ENCODE peak calls at places on chromosome 15, in four cellular contexts. One of them, this sample, is unnamed.

GRCh38 chr15:38617831-38618230 is 53.2 kb upstream of the RASGRP1 start:
- DNase-seq in IMR-90: no peak
- DNase-seq in AG10803: no peak
- DNase-seq in lung: no peak
- DNase-seq in this sample: no peak

GRCh38 chr15:82959423-82959822 is 6.9 kb upstream of the HOMER2 start:
- DNase-seq in AG10803: no peak
- DNase-seq in lung: no peak
- DNase-seq in IMR-90: no peak
- DNase-seq in this sample: no peak

GRCh38 chr15:90594297-90594696 is 64.6 kb downstream of the CRTC3 start:
- DNase-seq in AG10803: peak
- DNase-seq in lung: peak
- DNase-seq in IMR-90: no peak
- DNase-seq in this sample: no peak

GRCh38 chr15:57777034-57777433 is 70.5 kb downstream of the POLR2M start:
- DNase-seq in IMR-90: no peak
- DNase-seq in lung: no peak
- DNase-seq in AG10803: no peak
- DNase-seq in this sample: no peak

GRCh38 chr15:58362262-58362922 is 69.4 kb upstream of the LIPC start:
- DNase-seq in IMR-90: no peak
- DNase-seq in AG10803: peak
- DNase-seq in lung: no peak
- DNase-seq in this sample: no peak

GRCh38 chr15:99943466-99943865 is 210.2 kb upstream of the LYSMD4 start:
- DNase-seq in AG10803: no peak
- DNase-seq in IMR-90: no peak
- DNase-seq in lung: no peak
- DNase-seq in this sample: no peak

GRCh38 chr15:64030123-64030522 is 16.2 kb downstream of the DAPK2 start:
- DNase-seq in lung: no peak
- DNase-seq in IMR-90: no peak
- DNase-seq in AG10803: no peak
- DNase-seq in this sample: no peak

GRCh38 chr15:41985236-41986160 is 13.1 kb upstream of the EHD4 start:
- DNase-seq in AG10803: no peak
- DNase-seq in lung: no peak
- DNase-seq in IMR-90: no peak
- DNase-seq in this sample: no peak

GRCh38 chr15:75904241-75904631 is 558 bp downstream of the FBXO22 start:
- DNase-seq in lung: peak
- DNase-seq in IMR-90: peak
- DNase-seq in AG10803: peak
- DNase-seq in this sample: peak

GRCh38 chr15:65254237-65254820 is 32.4 kb downstream of the PARP16 start:
- DNase-seq in IMR-90: no peak
- DNase-seq in AG10803: no peak
- DNase-seq in lung: no peak
- DNase-seq in this sample: no peak

GRCh38 chr15:22925875-22926274 is 54.3 kb downstream of the CYFIP1 start:
- DNase-seq in IMR-90: no peak
- DNase-seq in lung: no peak
- DNase-seq in AG10803: no peak
- DNase-seq in this sample: no peak

GRCh38 chr15:55552926-55553325 is 35.2 kb downstream of the PYGO1 start:
- DNase-seq in AG10803: peak
- DNase-seq in IMR-90: peak
- DNase-seq in lung: no peak
- DNase-seq in this sample: peak

GRCh38 chr15:67190326-67190725 is 64.1 kb downstream of the AAGAB start:
- DNase-seq in IMR-90: peak
- DNase-seq in AG10803: no peak
- DNase-seq in lung: no peak
- DNase-seq in this sample: no peak

GRCh38 chr15:48945386-48945785 is 18.3 kb downstream of the SHC4 start:
- DNase-seq in AG10803: no peak
- DNase-seq in IMR-90: no peak
- DNase-seq in lung: no peak
- DNase-seq in this sample: no peak

GRCh38 chr15:59689626-59690236 is 611 bp upstream of the BNIP2 start:
- DNase-seq in lung: peak
- DNase-seq in AG10803: peak
- DNase-seq in IMR-90: peak
- DNase-seq in this sample: peak

GRCh38 chr15:81339851-81340250 is 15.9 kb upstream of the STARD5 start:
- DNase-seq in IMR-90: no peak
- DNase-seq in AG10803: no peak
- DNase-seq in lung: no peak
- DNase-seq in this sample: no peak

GRCh38 chr15:22979069-22979698 is 984 bp downstream of the CYFIP1 start:
- DNase-seq in lung: peak
- DNase-seq in IMR-90: peak
- DNase-seq in AG10803: peak
- DNase-seq in this sample: peak

GRCh38 chr15:68416158-68416535 is 15.8 kb downstream of the ITGA11 start:
- DNase-seq in IMR-90: no peak
- DNase-seq in lung: no peak
- DNase-seq in AG10803: no peak
- DNase-seq in this sample: no peak

GRCh38 chr15:74050835-74051234 is 31.5 kb downstream of the GOLGA6A start:
- DNase-seq in lung: no peak
- DNase-seq in AG10803: no peak
- DNase-seq in IMR-90: no peak
- DNase-seq in this sample: no peak

GRCh38 chr15:74598126-74598842 is 17.4 kb upstream of the CLK3 start:
- DNase-seq in IMR-90: peak
- DNase-seq in AG10803: peak
- DNase-seq in lung: peak
- DNase-seq in this sample: peak

GRCh38 chr15:47717036-47717611 is at the start of gene SEMA6D:
- DNase-seq in IMR-90: peak
- DNase-seq in lung: peak
- DNase-seq in AG10803: peak
- DNase-seq in this sample: peak

GRCh38 chr15:90839187-90840071 is 29.0 kb upstream of the FURIN start:
- DNase-seq in IMR-90: peak
- DNase-seq in lung: peak
- DNase-seq in AG10803: no peak
- DNase-seq in this sample: no peak

GRCh38 chr15:59545573-59545972 is 66.0 kb upstream of the GCNT3 start:
- DNase-seq in IMR-90: no peak
- DNase-seq in AG10803: no peak
- DNase-seq in lung: no peak
- DNase-seq in this sample: no peak

GRCh38 chr15:88274534-88275460 is 18.3 kb upstream of the NTRK3 start:
- DNase-seq in AG10803: peak
- DNase-seq in IMR-90: peak
- DNase-seq in lung: peak
- DNase-seq in this sample: peak

GRCh38 chr15:42239528-42240245 is 31.6 kb upstream of the VPS39 start:
- DNase-seq in IMR-90: peak
- DNase-seq in lung: peak
- DNase-seq in AG10803: peak
- DNase-seq in this sample: no peak

GRCh38 chr15:21267686-21268395 is 172.5 kb downstream of the POTEB3 start:
- DNase-seq in lung: no peak
- DNase-seq in AG10803: no peak
- DNase-seq in IMR-90: no peak
- DNase-seq in this sample: no peak

GRCh38 chr15:77081971-77082370 is 11.1 kb upstream of the TSPAN3 start:
- DNase-seq in lung: no peak
- DNase-seq in IMR-90: peak
- DNase-seq in AG10803: no peak
- DNase-seq in this sample: no peak

GRCh38 chr15:91515188-91515754 is 338.2 kb upstream of the SLCO3A1 start:
- DNase-seq in IMR-90: peak
- DNase-seq in lung: no peak
- DNase-seq in AG10803: peak
- DNase-seq in this sample: peak

GRCh38 chr15:65767895-65768294 is 24.2 kb downstream of the DENND4A start:
- DNase-seq in lung: no peak
- DNase-seq in IMR-90: no peak
- DNase-seq in AG10803: no peak
- DNase-seq in this sample: no peak

GRCh38 chr15:71790081-71790480 is 20.3 kb upstream of the NR2E3 start:
- DNase-seq in AG10803: no peak
- DNase-seq in lung: no peak
- DNase-seq in IMR-90: peak
- DNase-seq in this sample: no peak

DNA sequence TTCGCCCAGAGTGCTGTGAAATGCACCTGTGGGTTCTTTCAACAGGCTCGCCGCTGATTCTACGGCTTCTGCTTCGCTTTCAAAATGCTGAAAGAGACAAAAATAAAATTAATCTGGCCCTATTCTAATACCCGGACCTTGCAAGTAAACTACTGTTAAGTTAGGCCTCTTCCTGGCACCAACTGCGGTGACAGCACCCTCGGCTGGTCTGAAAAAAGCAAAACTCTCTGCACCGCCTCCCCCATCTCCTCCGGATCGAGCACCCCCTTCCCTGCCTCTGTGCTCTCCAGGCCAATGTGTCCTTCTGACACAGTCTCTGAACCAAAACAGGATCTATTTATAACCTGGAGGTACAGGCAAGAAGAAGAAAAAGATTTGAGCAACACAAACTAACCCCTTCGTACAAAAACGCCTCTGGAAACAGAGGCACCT is 1.1 kb downstream of the ATOSA start:
- DNase-seq in IMR-90: peak
- DNase-seq in AG10803: peak
- DNase-seq in lung: peak
- DNase-seq in this sample: peak
- TF ChIP-seq CTCF in IMR-90: peak
- TF ChIP-seq CTCF in AG10803: peak
- TF ChIP-seq CTCF in lung: no peak
- TF ChIP-seq CTCF in this sample: peak

GRCh38 chr15:45150481-45150880 is 20.7 kb downstream of the DUOX1 start:
- DNase-seq in AG10803: no peak
- DNase-seq in IMR-90: peak
- DNase-seq in lung: no peak
- DNase-seq in this sample: no peak

GRCh38 chr15:45150997-45151396 is 21.2 kb downstream of the DUOX1 start:
- DNase-seq in lung: no peak
- DNase-seq in IMR-90: no peak
- DNase-seq in AG10803: no peak
- DNase-seq in this sample: no peak

GRCh38 chr15:45149060-45149459 is 19.3 kb downstream of the DUOX1 start:
- DNase-seq in lung: no peak
- DNase-seq in IMR-90: no peak
- DNase-seq in AG10803: no peak
- DNase-seq in this sample: no peak

GRCh38 chr15:45155739-45156138 is 25.9 kb downstream of the DUOX1 start:
- DNase-seq in AG10803: no peak
- DNase-seq in lung: no peak
- DNase-seq in IMR-90: no peak
- DNase-seq in this sample: no peak

DNA sequence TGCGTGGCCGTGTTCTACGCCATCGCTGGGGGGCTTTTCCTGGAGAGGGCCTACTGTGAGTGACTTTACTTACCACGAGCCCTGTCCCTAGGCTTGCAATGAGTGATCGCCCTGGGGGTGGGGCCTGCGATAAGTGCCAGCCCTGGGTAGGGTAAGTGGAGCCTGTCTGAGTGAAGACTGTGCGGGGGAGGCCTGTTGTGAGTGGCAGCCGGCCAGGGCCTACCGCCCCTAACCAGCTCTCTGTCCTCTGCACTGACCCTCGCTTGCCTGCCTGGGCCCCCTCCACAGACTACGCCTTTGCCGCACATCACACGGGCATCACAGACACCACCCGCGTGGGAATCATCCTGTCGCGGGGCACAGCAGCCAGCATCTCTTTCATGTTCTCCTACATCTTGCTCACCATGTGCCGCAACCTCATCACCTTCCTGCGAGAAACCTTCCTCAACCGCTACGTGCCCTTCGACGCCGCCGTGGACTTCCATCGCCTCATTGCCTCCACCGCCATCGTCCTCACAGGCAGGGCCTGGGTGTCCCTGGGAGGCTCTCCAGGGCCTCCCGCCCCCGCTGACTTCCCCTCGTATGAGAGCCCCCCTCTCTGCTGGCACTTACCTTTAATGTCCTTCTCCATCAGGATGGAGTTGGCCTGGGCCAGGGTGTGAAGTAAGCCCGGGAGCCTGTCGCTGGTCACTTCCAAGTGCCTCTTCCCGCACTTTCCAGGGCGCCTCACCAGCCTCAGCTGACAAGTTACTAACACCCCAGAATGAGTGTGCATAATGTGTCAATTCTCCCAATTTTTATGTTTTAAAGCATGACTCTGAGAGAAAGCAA is 22.4 kb downstream of the DUOX1 start:
- DNase-seq in AG10803: no peak
- DNase-seq in IMR-90: no peak
- DNase-seq in lung: no peak
- DNase-seq in this sample: no peak
- TF ChIP-seq CTCF in AG10803: no peak
- TF ChIP-seq CTCF in IMR-90: no peak
- TF ChIP-seq CTCF in lung: no peak
- TF ChIP-seq CTCF in this sample: no peak

DNA sequence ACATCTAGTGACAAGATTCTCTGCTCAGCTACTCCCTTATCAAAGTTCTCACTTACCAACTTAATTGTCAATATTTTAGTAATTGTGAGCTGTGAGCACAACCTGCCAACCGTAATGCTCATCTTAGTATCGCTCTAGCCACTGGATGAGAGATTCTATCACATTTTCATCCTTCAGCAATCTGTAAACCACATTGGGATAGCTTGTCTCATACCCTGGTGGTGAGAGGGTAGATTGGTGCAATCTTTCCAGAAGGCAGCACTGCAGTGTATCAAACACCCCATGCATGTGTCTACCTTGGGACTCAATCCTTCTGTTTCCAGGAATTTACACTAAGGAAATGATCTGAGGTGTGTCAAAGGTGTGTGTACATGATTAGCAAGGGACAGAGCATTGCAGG is 18.9 kb upstream of the ATP8B4 start:
- DNase-seq in lung: no peak
- DNase-seq in IMR-90: peak
- DNase-seq in AG10803: peak
- DNase-seq in this sample: no peak
- TF ChIP-seq CTCF in lung: no peak
- TF ChIP-seq CTCF in IMR-90: peak
- TF ChIP-seq CTCF in AG10803: peak
- TF ChIP-seq CTCF in this sample: peak

GRCh38 chr15:101277038-101277822 is at the start of gene SELENOS:
- DNase-seq in IMR-90: peak
- DNase-seq in AG10803: peak
- DNase-seq in lung: peak
- DNase-seq in this sample: peak

GRCh38 chr15:101277943-101278564 is 769 bp upstream of the SELENOS start:
- DNase-seq in IMR-90: no peak
- DNase-seq in lung: no peak
- DNase-seq in AG10803: no peak
- DNase-seq in this sample: no peak

GRCh38 chr15:101275018-101275417 is 2.3 kb downstream of the SELENOS start:
- DNase-seq in AG10803: no peak
- DNase-seq in lung: no peak
- DNase-seq in IMR-90: no peak
- DNase-seq in this sample: no peak

GRCh38 chr15:101273534-101273933 is 3.8 kb downstream of the SELENOS start:
- DNase-seq in IMR-90: no peak
- DNase-seq in lung: no peak
- DNase-seq in AG10803: no peak
- DNase-seq in this sample: no peak

GRCh38 chr15:101276501-101277037 is 716 bp downstream of the SELENOS start:
- DNase-seq in IMR-90: peak
- DNase-seq in AG10803: peak
- DNase-seq in lung: no peak
- DNase-seq in this sample: peak
- TF ChIP-seq CTCF in IMR-90: peak
- TF ChIP-seq CTCF in AG10803: peak
- TF ChIP-seq CTCF in lung: no peak
- TF ChIP-seq CTCF in this sample: peak

This sample was measured in fibroblast of mammary gland.